ENCODE peak calls at places on chromosome 22, in eight cellular contexts. N, W, G, Y, L, P, Q and K are unnamed samples.

GRCh38 chr22:33539902-33540751 is 380.1 kb downstream of the LARGE1 start:
- DNase-seq in N (no peak), P (peak), L (peak), Q (peak), Y (peak), W (no peak), G (peak), K (no peak)

GRCh38 chr22:35900483-35901168 is 128.0 kb downstream of the RBFOX2 start:
- DNase-seq in Y (peak), P (no peak), L (no peak), W (no peak), N (peak), G (no peak), Q (peak), K (peak)

GRCh38 chr22:26748845-26749244 is 91.5 kb downstream of the MIAT start:
- DNase-seq in P (no peak), Y (no peak), N (no peak), Q (no peak), L (no peak), G (no peak), W (no peak), K (no peak)

GRCh38 chr22:49274754-49275380 is 552.8 kb downstream of the BRD1 start:
- DNase-seq in Q (no peak), P (no peak), W (no peak), G (no peak), N (no peak), Y (no peak), L (no peak), K (no peak)

GRCh38 chr22:16838073-16838472 is 12.9 kb upstream of the XKR3 start:
- DNase-seq in P (no peak), W (no peak), G (no peak), Y (no peak), L (no peak), N (no peak), Q (peak), K (no peak)

GRCh38 chr22:35642305-35642741 is 5.9 kb upstream of the APOL6 start:
- DNase-seq in N (no peak), Y (no peak), P (peak), L (no peak), Q (peak), W (no peak), G (no peak), K (no peak)

GRCh38 chr22:49306632-49306975 is 521.1 kb downstream of the BRD1 start:
- DNase-seq in N (no peak), Y (no peak), W (no peak), G (no peak), P (no peak), L (no peak), Q (no peak), K (no peak)

GRCh38 chr22:21042978-21043855 is 2.5 kb upstream of the LRRC74B start:
- DNase-seq in Y (no peak), Q (peak), L (no peak), G (no peak), W (no peak), N (no peak), P (no peak), K (no peak)

GRCh38 chr22:25453557-25453956 is 110.9 kb upstream of the GRK3 start:
- DNase-seq in G (no peak), Q (no peak), P (no peak), W (no peak), Y (no peak), L (no peak), N (no peak), K (no peak)

GRCh38 chr22:27554841-27555456 is 246.6 kb downstream of the MN1 start:
- DNase-seq in L (no peak), Q (peak), W (no peak), N (no peak), G (no peak), P (no peak), Y (no peak), K (no peak)

GRCh38 chr22:22210375-22210774 is 34.2 kb upstream of the VPREB1 start:
- DNase-seq in Y (peak), W (peak), Q (peak), P (no peak), N (peak), G (no peak), L (peak), K (peak)

GRCh38 chr22:41657709-41658108 is 31.0 kb downstream of the SNU13 start:
- DNase-seq in G (no peak), Q (no peak), L (no peak), W (no peak), Y (no peak), P (peak), N (no peak), K (no peak)

GRCh38 chr22:48889887-48890692 is 937.6 kb downstream of the BRD1 start:
- DNase-seq in L (no peak), Q (no peak), Y (no peak), P (peak), W (no peak), N (no peak), G (no peak), K (no peak)

GRCh38 chr22:48370508-48371325 is 1457.0 kb downstream of the BRD1 start:
- DNase-seq in N (no peak), L (no peak), Y (no peak), W (no peak), G (no peak), Q (no peak), P (peak), K (no peak)

GRCh38 chr22:36374603-36375024 is 13.2 kb downstream of the MYH9 start:
- DNase-seq in P (no peak), N (peak), Y (no peak), Q (peak), W (no peak), L (no peak), G (no peak), K (peak)

GRCh38 chr22:31895317-31896133 is 48.8 kb upstream of the YWHAH start:
- DNase-seq in P (no peak), G (no peak), L (no peak), Q (no peak), Y (no peak), W (no peak), N (no peak), K (no peak)

GRCh38 chr22:49046546-49047305 is 780.9 kb downstream of the BRD1 start:
- DNase-seq in Y (no peak), Q (no peak), P (no peak), N (no peak), W (no peak), G (peak), L (no peak), K (no peak)

GRCh38 chr22:36578619-36579018 is 49.7 kb upstream of the EIF3D start:
- DNase-seq in L (no peak), Q (no peak), G (no peak), Y (no peak), W (no peak), N (no peak), P (no peak), K (no peak)

GRCh38 chr22:41023299-41023623 is 69.1 kb upstream of the EP300 start:
- DNase-seq in P (no peak), N (no peak), Q (no peak), L (no peak), W (no peak), G (no peak), Y (no peak), K (no peak)

GRCh38 chr22:46767249-46767985 is 5.0 kb downstream of the TBC1D22A start:
- DNase-seq in W (no peak), P (no peak), Q (no peak), L (no peak), N (no peak), G (no peak), Y (no peak), K (no peak)
- H3K4me3 ChIP-seq in W (no peak), P (no peak), Q (no peak), L (no peak), N (no peak), G (no peak), Y (no peak), K (no peak)

DNA sequence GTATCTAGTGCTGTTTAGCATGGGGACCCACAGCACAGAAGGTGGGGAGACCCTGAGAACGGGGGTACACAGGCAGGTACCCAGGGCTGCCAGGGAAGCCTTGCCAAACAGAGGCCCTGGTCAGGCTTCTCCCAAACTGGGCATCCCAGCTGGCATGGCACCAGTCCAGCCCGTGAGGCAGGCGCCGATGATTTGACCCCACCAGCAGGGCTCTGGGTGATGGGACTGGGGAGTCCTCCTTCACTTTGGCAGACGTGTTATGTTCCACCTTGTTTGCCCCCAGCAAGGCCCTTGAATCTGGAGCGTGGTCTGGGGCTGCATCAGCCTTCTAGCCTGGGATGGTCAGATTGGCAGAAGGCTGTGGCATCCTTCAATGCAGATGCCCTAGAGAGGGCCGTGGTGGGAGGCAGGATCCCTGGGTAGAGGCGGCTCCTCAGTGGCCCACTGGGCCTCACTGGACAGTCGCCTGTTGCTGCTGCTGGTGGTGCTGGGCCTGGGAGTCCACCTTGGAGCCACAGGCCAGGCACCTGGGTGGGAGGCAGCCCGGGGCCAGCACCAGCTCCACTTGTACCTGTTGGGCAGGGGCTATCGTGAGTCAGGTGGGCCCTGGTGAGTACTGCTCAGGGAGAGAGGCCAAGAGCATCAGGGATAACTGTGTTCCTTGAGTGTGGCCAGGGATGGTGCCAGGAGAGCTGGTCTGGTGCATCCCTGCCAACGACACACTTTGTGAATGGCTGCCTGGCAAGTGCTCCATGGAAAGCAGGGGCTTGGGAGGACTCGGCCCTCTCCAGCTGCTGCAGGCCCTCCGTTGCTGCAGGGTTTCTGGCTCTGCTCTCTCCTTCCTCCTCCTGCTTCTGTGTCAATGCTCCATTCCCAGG is 3.3 kb downstream of the ADORA2A start:
- DNase-seq in G (peak), Q (no peak), L (no peak), Y (no peak), W (no peak), P (no peak), N (no peak), K (no peak)
- TF ChIP-seq CTCF in G (no peak), Q (no peak), L (no peak), Y (no peak), W (no peak), P (no peak), N (no peak), K (no peak)

GRCh38 chr22:37629928-37630327 is 9.5 kb upstream of the SH3BP1 start:
- DNase-seq in P (no peak), Y (no peak), Q (no peak), L (no peak), G (no peak), N (no peak), W (no peak), K (no peak)

GRCh38 chr22:37627091-37627490 is 12.4 kb upstream of the SH3BP1 start:
- DNase-seq in Y (no peak), W (no peak), Q (no peak), L (no peak), N (no peak), G (no peak), P (no peak), K (no peak)

GRCh38 chr22:37627545-37627944 is 11.9 kb upstream of the SH3BP1 start:
- DNase-seq in W (no peak), G (no peak), Q (no peak), Y (no peak), N (no peak), P (peak), L (peak), K (no peak)

GRCh38 chr22:37630839-37631435 is 8.5 kb upstream of the SH3BP1 start:
- DNase-seq in N (no peak), Q (no peak), Y (peak), P (no peak), L (no peak), W (no peak), G (no peak), K (no peak)

GRCh38 chr22:37628830-37629229 is 10.6 kb upstream of the SH3BP1 start:
- DNase-seq in W (no peak), P (no peak), G (no peak), Y (no peak), L (no peak), N (no peak), Q (no peak), K (no peak)
- H3K4me3 ChIP-seq in W (no peak), P (no peak), G (no peak), Y (no peak), L (no peak), N (no peak), Q (no peak), K (no peak)

DNA sequence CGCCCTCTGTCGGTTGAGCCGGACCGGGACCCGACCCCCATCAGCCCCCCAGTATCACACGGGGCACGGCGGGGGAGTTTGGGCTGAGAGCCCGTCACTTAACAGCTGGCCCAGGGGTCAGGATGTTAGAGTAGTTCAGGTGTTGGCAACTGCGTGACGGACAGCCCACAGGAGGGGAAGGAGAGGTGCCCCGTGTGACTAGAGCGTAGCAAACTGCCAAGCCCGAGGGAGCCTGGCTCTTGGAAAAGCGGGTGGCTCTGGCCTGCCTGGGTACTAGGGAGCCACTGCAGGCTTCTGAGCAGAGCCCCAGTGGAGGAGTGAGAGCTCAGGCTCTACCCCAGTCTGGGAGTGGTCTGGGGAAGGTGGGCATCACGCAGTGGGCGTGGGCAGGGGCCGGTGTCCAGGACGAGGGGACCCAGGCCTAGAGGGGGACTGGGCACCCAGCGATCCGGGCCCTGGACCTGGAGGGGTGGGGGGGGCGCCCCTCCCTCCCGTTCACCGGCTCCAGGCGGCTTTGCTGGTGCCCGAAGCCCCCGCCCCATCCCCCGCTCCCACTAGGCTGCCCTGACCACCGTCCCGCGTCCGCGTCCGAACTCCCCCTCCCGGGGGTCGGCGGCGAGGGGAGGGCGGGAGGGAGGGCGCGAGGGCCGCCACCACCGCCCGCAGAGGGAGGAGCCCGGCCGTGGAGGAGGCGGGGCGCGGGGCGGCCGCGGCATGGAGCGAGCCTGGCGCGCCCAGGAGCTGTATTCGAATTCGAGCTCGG is 24.4 kb downstream of the SHANK3 start:
- DNase-seq in W (no peak), N (peak), Y (peak), G (peak), P (peak), Q (no peak), L (no peak), K (no peak)
- TF ChIP-seq CTCF in W (peak), N (peak), Y (peak), G (peak), P (no peak), Q (peak), L (no peak), K (peak)

GRCh38 chr22:39487826-39488520 is 14.1 kb upstream of the MIEF1 start:
- DNase-seq in Y (no peak), G (no peak), L (no peak), N (no peak), W (no peak), P (no peak), Q (no peak), K (no peak)
- H3K4me3 ChIP-seq in Y (no peak), G (no peak), L (no peak), N (no peak), W (no peak), P (no peak), Q (no peak), K (no peak)

GRCh38 chr22:19434829-19435580 is 2.7 kb downstream of the MRPL40 start:
- DNase-seq in N (no peak), G (no peak), P (no peak), W (no peak), Q (no peak), Y (no peak), L (no peak), K (no peak)

GRCh38 chr22:19432092-19432844 is at the start of gene MRPL40:
- DNase-seq in Q (peak), G (peak), L (peak), W (peak), Y (peak), N (peak), P (peak), K (peak)

GRCh38 chr22:19429950-19430889 is 1.3 kb downstream of the HIRA start:
- DNase-seq in Q (peak), Y (peak), G (peak), W (no peak), N (peak), P (no peak), L (peak), K (peak)

GRCh38 chr22:19430890-19431541 is 517 bp downstream of the HIRA start:
- DNase-seq in L (peak), N (peak), Q (peak), Y (peak), G (peak), P (peak), W (no peak), K (peak)

GRCh38 chr22:19431641-19432091 is at the start of gene HIRA:
- DNase-seq in L (peak), P (peak), G (peak), Y (peak), W (no peak), Q (peak), N (peak), K (peak)
- TF ChIP-seq CTCF in L (no peak), P (no peak), G (no peak), Y (no peak), W (no peak), Q (no peak), N (no peak), K (no peak)

GRCh38 chr22:44670220-44670983 is 31.6 kb upstream of the PRR5 start:
- DNase-seq in G (no peak), W (no peak), L (no peak), Q (no peak), N (no peak), Y (no peak), P (no peak), K (no peak)

GRCh38 chr22:44668190-44668885 is 33.7 kb upstream of the PRR5 start:
- DNase-seq in L (no peak), Q (no peak), P (no peak), N (no peak), Y (no peak), G (peak), W (no peak), K (no peak)

GRCh38 chr22:44667829-44668189 is 34.2 kb upstream of the PRR5 start:
- DNase-seq in L (no peak), Q (no peak), G (no peak), N (no peak), W (no peak), P (no peak), Y (no peak), K (no peak)

GRCh38 chr22:44669725-44670027 is 32.3 kb upstream of the PRR5 start:
- DNase-seq in N (no peak), G (no peak), L (no peak), P (no peak), W (no peak), Y (peak), Q (peak), K (no peak)

GRCh38 chr22:44668886-44669724 is 32.9 kb upstream of the PRR5 start:
- DNase-seq in G (peak), P (no peak), L (no peak), N (no peak), W (no peak), Q (no peak), Y (no peak), K (no peak)
- H3K4me3 ChIP-seq in G (peak), P (peak), L (no peak), N (peak), W (peak), Q (peak), Y (peak), K (peak)

GRCh38 chr22:44309137-44309536 is 3.6 kb downstream of the SHISAL1 start:
- DNase-seq in G (no peak), Y (peak), N (peak), W (peak), L (peak), P (peak), Q (peak), K (peak)

GRCh38 chr22:44312766-44313165 is at the start of gene SHISAL1:
- DNase-seq in P (no peak), Y (peak), N (peak), L (no peak), W (no peak), G (no peak), Q (peak), K (peak)

GRCh38 chr22:44309647-44310046 is 3.1 kb downstream of the SHISAL1 start:
- DNase-seq in W (no peak), P (no peak), Y (peak), Q (peak), G (no peak), L (no peak), N (no peak), K (peak)

GRCh38 chr22:44311855-44312170 is 938 bp downstream of the SHISAL1 start:
- DNase-seq in Q (peak), Y (peak), G (no peak), W (no peak), N (peak), L (no peak), P (no peak), K (peak)

GRCh38 chr22:44311104-44311854 is 1.5 kb downstream of the SHISAL1 start:
- DNase-seq in Q (no peak), Y (no peak), G (no peak), N (no peak), L (no peak), W (no peak), P (no peak), K (no peak)
- TF ChIP-seq CTCF in Q (no peak), Y (peak), G (no peak), N (no peak), L (no peak), W (peak), P (no peak), K (peak)

GRCh38 chr22:44088976-44089570 is 65.0 kb downstream of the PARVB start:
- DNase-seq in W (no peak), Y (no peak), N (peak), G (peak), L (no peak), P (no peak), Q (peak), K (peak)
- H3K4me3 ChIP-seq in W (no peak), Y (no peak), N (no peak), G (no peak), L (no peak), P (no peak), Q (no peak), K (no peak)